ENCODE peak calls at places on chromosomes 12 and 14, in five cellular contexts. S is H54, H is body of pancreas, M is HepG2, I is IMR-90. K is an unnamed sample.

GRCh38 chr14:29842228-29842627 is 85.4 kb downstream of the PRKD1 start:
- DNase-seq in S (no peak), H (no peak), M (no peak), I (no peak), K (no peak)

GRCh38 chr12:57896437-57897201 is 44.7 kb upstream of the ATP23 start:
- DNase-seq in S (peak), H (peak), M (no peak), I (peak), K (no peak)

GRCh38 chr14:32382704-32383103 is 53.6 kb downstream of the AKAP6 start:
- DNase-seq in S (no peak), H (no peak), M (no peak), I (no peak), K (no peak)

GRCh38 chr14:29043751-29044150 is 277.2 kb downstream of the FOXG1 start:
- DNase-seq in S (no peak), H (no peak), M (no peak), I (no peak), K (no peak)

GRCh38 chr12:65195387-65196055 is 26.1 kb downstream of the LEMD3 start:
- DNase-seq in S (no peak), H (no peak), M (no peak), I (no peak), K (no peak)

GRCh38 chr14:99749763-99750715 is 43.2 kb upstream of the EML1 start:
- DNase-seq in S (no peak), H (peak), M (no peak), I (no peak), K (no peak)

GRCh38 chr14:96962337-96962736 is 165.2 kb downstream of the VRK1 start:
- DNase-seq in S (no peak), H (no peak), M (no peak), I (no peak), K (no peak)

GRCh38 chr12:100356646-100357223 is at the start of gene SLC17A8:
- DNase-seq in S (no peak), H (no peak), M (no peak), I (no peak), K (no peak)

GRCh38 chr12:20376984-20377383 is 8.6 kb downstream of the PDE3A start:
- DNase-seq in S (no peak), H (no peak), M (no peak), I (peak), K (peak)

GRCh38 chr12:24600996-24601395 is 347.9 kb downstream of the BCAT1 start:
- DNase-seq in S (peak), H (no peak), M (no peak), I (peak), K (no peak)

GRCh38 chr12:4116251-4117111 is 157.1 kb upstream of the CCND2 start:
- DNase-seq in S (peak), H (no peak), M (peak), I (peak), K (no peak)

GRCh38 chr12:124917841-124918621 is 3.6 kb upstream of the UBC start:
- DNase-seq in S (no peak), H (no peak), M (peak), I (peak), K (no peak)

GRCh38 chr12:86950043-86950838 is 694.0 kb upstream of the MGAT4C start:
- DNase-seq in S (no peak), H (no peak), M (no peak), I (no peak), K (no peak)

DNA sequence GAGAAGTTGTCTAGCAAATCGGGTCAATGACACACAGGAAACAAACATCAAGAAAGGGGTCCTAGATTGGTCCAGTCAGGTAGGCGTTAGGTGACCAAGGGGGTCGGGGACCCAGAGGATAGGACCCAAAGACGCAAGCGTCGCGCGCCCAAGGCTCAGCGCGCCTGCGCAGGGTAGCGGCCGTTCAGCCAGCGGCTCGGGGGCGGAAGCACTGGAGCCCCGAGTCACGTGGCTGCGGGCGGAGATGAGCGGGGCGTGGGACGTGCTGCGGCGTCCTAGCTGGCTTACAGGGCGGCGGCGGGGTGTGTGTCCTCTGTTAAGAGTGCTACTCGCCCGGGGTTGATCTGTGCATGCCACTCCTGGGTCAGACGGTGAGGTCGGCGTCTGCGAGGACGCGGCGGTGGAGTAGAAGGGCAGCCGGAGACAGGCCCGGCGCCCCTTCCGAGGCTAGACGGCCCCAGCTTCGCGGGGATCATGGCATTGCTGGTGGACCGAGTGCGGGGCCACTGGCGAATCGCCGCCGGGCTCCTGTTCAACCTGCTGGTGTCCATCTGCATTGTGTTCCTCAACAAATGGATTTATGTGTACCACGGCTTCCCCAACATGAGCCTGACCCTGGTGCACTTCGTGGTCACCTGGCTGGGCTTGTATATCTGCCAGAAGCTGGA is at the start of gene SLC35E3:
- DNase-seq in S (peak), H (peak), M (peak), I (peak), K (peak)
- TF ChIP-seq POLR2A in S (peak), H (peak), M (peak), I (peak), K (peak)

GRCh38 chr14:64391113-64391725 is 3.1 kb downstream of the MTHFD1 start:
- DNase-seq in S (no peak), H (no peak), M (no peak), I (no peak), K (no peak)

GRCh38 chr14:64391986-64392385 is 3.8 kb downstream of the MTHFD1 start:
- DNase-seq in S (no peak), H (no peak), M (no peak), I (no peak), K (peak)

GRCh38 chr14:64388533-64389243 is 535 bp downstream of the MTHFD1 start:
- DNase-seq in S (no peak), H (peak), M (peak), I (peak), K (no peak)

GRCh38 chr14:64387232-64387737 is 868 bp upstream of the MTHFD1 start:
- DNase-seq in S (no peak), H (no peak), M (peak), I (peak), K (peak)

GRCh38 chr14:64387738-64388532 is at the start of gene MTHFD1:
- DNase-seq in S (peak), H (peak), M (peak), I (peak), K (peak)
- TF ChIP-seq POLR2A in S (peak), H (peak), M (peak), I (peak), K (peak)

GRCh38 chr14:24311837-24312615 is 724 bp downstream of the LTB4R start:
- DNase-seq in S (no peak), H (peak), M (no peak), I (no peak), K (no peak)

GRCh38 chr14:24312736-24313507 is 1.6 kb downstream of the LTB4R start:
- DNase-seq in S (no peak), H (no peak), M (no peak), I (peak), K (no peak)

GRCh38 chr14:24310387-24310665 is 386 bp downstream of the LTB4R2 start:
- DNase-seq in S (no peak), H (peak), M (no peak), I (no peak), K (no peak)

GRCh38 chr14:24309538-24310386 is at the start of gene LTB4R2:
- DNase-seq in S (no peak), H (no peak), M (no peak), I (no peak), K (peak)

GRCh38 chr14:24310666-24311604 is at the start of gene LTB4R:
- DNase-seq in S (no peak), H (peak), M (no peak), I (peak), K (peak)
- TF ChIP-seq POLR2A in S (no peak), H (peak), M (no peak), I (no peak), K (peak)

GRCh38 chr14:34629657-34630529 is at the start of gene SNX6:
- DNase-seq in S (peak), H (peak), M (peak), I (peak), K (peak)
- TF ChIP-seq POLR2A in S (peak), H (peak), M (peak), I (peak), K (peak)

GRCh38 chr12:55728185-55728931 is 451 bp downstream of the CD63 start:
- DNase-seq in S (no peak), H (peak), M (no peak), I (peak), K (peak)

GRCh38 chr12:55729592-55730446 is 1.0 kb upstream of the CD63 start:
- DNase-seq in S (peak), H (peak), M (peak), I (peak), K (peak)

GRCh38 chr12:55730447-55730820 is 1.6 kb upstream of the CD63 start:
- DNase-seq in S (no peak), H (no peak), M (no peak), I (no peak), K (peak)

GRCh38 chr12:55727643-55728184 is 1.1 kb downstream of the CD63 start:
- DNase-seq in S (no peak), H (peak), M (no peak), I (peak), K (peak)

GRCh38 chr12:55728932-55729591 is at the start of gene CD63:
- DNase-seq in S (peak), H (peak), M (peak), I (peak), K (peak)
- TF ChIP-seq POLR2A in S (peak), H (peak), M (peak), I (peak), K (no peak)

GRCh38 chr12:48542300-48542928 is 17.0 kb downstream of the OR8S1 start:
- DNase-seq in S (peak), H (peak), M (peak), I (peak), K (peak)
- TF ChIP-seq POLR2A in S (no peak), H (no peak), M (no peak), I (no peak), K (no peak)